ENCODE peak calls at places on chromosomes 5 and 9, in six cellular contexts. Z is IMR-90, E is ovary, L is AG04450, C is tibial artery, P is GM23248. V is an unnamed sample.
A peak's percentile ranks its signal among the peaks of the same experiment; 100 is the strongest.

GRCh38 chr9:36985061-36985768 is 48.9 kb downstream of the PAX5 start:
- DNase-seq in Z (no peak), E (no peak), L (no peak), C (peak; percentile 33), P (no peak), V (no peak)

GRCh38 chr5:90590-91547 is 1.1 kb upstream of the PLEKHG4B start:
- DNase-seq in Z (no peak), E (no peak), L (no peak), C (peak; percentile 54), P (peak; percentile 26), V (no peak)

GRCh38 chr5:154945695-154946301 is 4.9 kb downstream of the MRPL22 start:
- DNase-seq in Z (peak; percentile 28), E (no peak), L (no peak), C (no peak), P (peak; percentile 53), V (no peak)

GRCh38 chr9:91162311-91162710 is 199.4 kb downstream of the AUH start:
- DNase-seq in Z (peak; percentile 65), E (no peak), L (no peak), C (peak; percentile 28), P (peak; percentile 43), V (no peak)

GRCh38 chr5:74626386-74627222 is 13.9 kb downstream of the ENC1 start:
- DNase-seq in Z (no peak), E (no peak), L (no peak), C (no peak), P (no peak), V (no peak)

GRCh38 chr5:177495243-177496060 is 2.0 kb downstream of the PDLIM7 start:
- DNase-seq in Z (peak; percentile 88), E (peak; percentile 82), L (peak; percentile 85), C (peak; percentile 97), P (peak; percentile 85), V (peak; percentile 41)

GRCh38 chr5:9924614-9925013 is 294.5 kb upstream of the TAS2R1 start:
- DNase-seq in Z (peak; percentile 99), E (no peak), L (peak; percentile 88), C (no peak), P (peak; percentile 96), V (no peak)

GRCh38 chr5:161432798-161433197 is 113.7 kb downstream of the GABRB2 start:
- DNase-seq in Z (no peak), E (no peak), L (no peak), C (no peak), P (no peak), V (no peak)

GRCh38 chr9:109771084-109771483 is 8.9 kb upstream of the PALM2AKAP2 start:
- DNase-seq in Z (peak; percentile 78), E (no peak), L (peak; percentile 67), C (no peak), P (peak; percentile 51), V (no peak)

GRCh38 chr9:131651599-131651998 is 88.3 kb downstream of the RAPGEF1 start:
- DNase-seq in Z (peak; percentile 69), E (no peak), L (no peak), C (no peak), P (peak; percentile 88), V (no peak)

GRCh38 chr5:63125862-63126261 is 547.2 kb downstream of the LRRC70 start:
- DNase-seq in Z (peak; percentile 33), E (no peak), L (no peak), C (no peak), P (peak; percentile 76), V (no peak)

GRCh38 chr9:581673-582497 is 259.6 kb upstream of the DMRT1 start:
- DNase-seq in Z (no peak), E (no peak), L (no peak), C (no peak), P (no peak), V (peak; percentile 57)

GRCh38 chr5:38382898-38383297 is 124.5 kb downstream of the EGFLAM start:
- DNase-seq in Z (peak; percentile 68), E (peak; percentile 59), L (peak; percentile 46), C (peak; percentile 78), P (peak; percentile 83), V (peak; percentile 61)

GRCh38 chr9:131614340-131614739 is 69.0 kb downstream of the PRRT1B start:
- DNase-seq in Z (no peak), E (no peak), L (no peak), C (no peak), P (no peak), V (no peak)

GRCh38 chr9:110160685-110161084 is 47.3 kb downstream of the C9orf152 start:
- DNase-seq in Z (no peak), E (no peak), L (no peak), C (no peak), P (no peak), V (no peak)

GRCh38 chr5:56910123-56910951 is 941 bp downstream of the SETD9 start:
- DNase-seq in Z (no peak), E (peak; percentile 72), L (peak; percentile 34), C (no peak), P (peak; percentile 81), V (no peak)

GRCh38 chr5:37789991-37790390 is 49.9 kb downstream of the GDNF start:
- DNase-seq in Z (peak; percentile 70), E (no peak), L (no peak), C (no peak), P (peak; percentile 86), V (no peak)

GRCh38 chr9:123616707-123617106 is 260.7 kb downstream of the CRB2 start:
- DNase-seq in Z (no peak), E (no peak), L (no peak), C (no peak), P (no peak), V (no peak)

GRCh38 chr5:360277-361027 is 38.9 kb downstream of the AHRR start:
- DNase-seq in Z (no peak), E (no peak), L (no peak), C (no peak), P (no peak), V (no peak)

GRCh38 chr5:39076757-39077475 is 2.7 kb upstream of the RICTOR start:
- DNase-seq in Z (peak; percentile 56), E (no peak), L (no peak), C (no peak), P (peak; percentile 51), V (no peak)

GRCh38 chr5:17255471-17256016 is 38.1 kb downstream of the BASP1 start:
- DNase-seq in Z (no peak), E (no peak), L (no peak), C (no peak), P (peak; percentile 44), V (no peak)

GRCh38 chr5:62152394-62153123 is 153.4 kb upstream of the KIF2A start:
- DNase-seq in Z (no peak), E (no peak), L (no peak), C (no peak), P (no peak), V (no peak)

GRCh38 chr9:137325791-137326190 is 23.7 kb upstream of the NRARP start:
- DNase-seq in Z (no peak), E (no peak), L (no peak), C (no peak), P (no peak), V (no peak)

GRCh38 chr5:176609724-176610429 is at the start of gene GPRIN1:
- DNase-seq in Z (peak; percentile 36), E (no peak), L (no peak), C (no peak), P (peak; percentile 80), V (peak; percentile 66)

GRCh38 chr5:164532226-164532937 is 1027.0 kb downstream of the MAT2B start:
- DNase-seq in Z (no peak), E (no peak), L (no peak), C (no peak), P (no peak), V (no peak)

GRCh38 chr9:93126151-93126781 is 7.8 kb downstream of the NINJ1 start:
- DNase-seq in Z (no peak), E (peak; percentile 39), L (no peak), C (peak; percentile 53), P (no peak), V (peak; percentile 67)

DNA sequence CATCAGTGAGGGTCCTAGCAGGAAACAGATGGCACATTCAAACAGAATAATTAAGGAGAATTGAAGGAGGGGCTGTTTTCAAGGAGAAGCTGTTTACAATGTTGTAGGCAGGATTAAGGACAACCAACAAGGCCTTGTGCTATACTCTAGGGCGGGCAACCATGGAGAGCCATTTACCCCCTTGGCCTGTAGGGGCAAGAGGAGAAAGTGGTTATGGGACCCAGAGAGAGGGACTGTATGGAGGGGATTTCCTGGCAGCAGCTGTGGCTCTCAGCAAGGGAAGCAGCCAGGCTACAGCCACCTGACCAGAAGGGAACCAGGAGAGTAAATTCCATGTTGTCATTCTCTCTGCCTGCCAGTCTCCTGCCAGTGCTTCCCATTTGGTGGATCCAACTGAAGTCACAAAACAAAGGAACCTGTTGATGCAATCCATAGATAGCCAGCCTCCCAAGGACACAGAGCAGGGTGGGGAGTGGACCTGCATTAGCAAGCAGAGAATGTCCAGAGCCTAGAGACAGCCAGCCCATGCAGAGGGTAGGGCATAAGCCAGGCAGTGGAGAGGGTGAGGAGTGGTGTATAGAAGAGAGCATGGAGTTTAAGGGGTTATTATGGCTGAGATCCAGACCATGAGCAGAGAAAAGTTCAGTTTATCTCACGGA is 38.3 kb downstream of the PAPPA start:
- DNase-seq in Z (no peak), E (no peak), L (no peak), C (no peak), P (no peak), V (no peak)
- H3K27ac ChIP-seq in Z (no peak overlapping the region), E (no peak overlapping the region), L (no peak overlapping the region), C (no peak overlapping the region), P (no peak overlapping the region), V (no peak overlapping the region)

GRCh38 chr5:66358741-66359140 is 214.6 kb downstream of the SREK1 start:
- DNase-seq in Z (no peak), E (no peak), L (no peak), C (no peak), P (no peak), V (no peak)
- H3K9me3 ChIP-seq in Z (no peaks in the 10 kb centered on the region), E (no peaks in the 10 kb centered on the region), L (no peaks in the 10 kb centered on the region), C (no peaks in the 10 kb centered on the region), P (no peaks in the 10 kb centered on the region), V (no peaks in the 10 kb centered on the region)

GRCh38 chr5:135648109-135648508 is 69.3 kb upstream of the CXCL14 start:
- DNase-seq in Z (no peak), E (no peak), L (no peak), C (no peak), P (no peak), V (no peak)

GRCh38 chr5:135651156-135651555 is 72.4 kb upstream of the CXCL14 start:
- DNase-seq in Z (peak; percentile 1), E (no peak), L (no peak), C (no peak), P (peak; percentile 16), V (no peak)

GRCh38 chr5:135645781-135646180 is 67.0 kb upstream of the CXCL14 start:
- DNase-seq in Z (no peak), E (no peak), L (no peak), C (no peak), P (no peak), V (no peak)

GRCh38 chr5:135654646-135655045 is 75.9 kb upstream of the CXCL14 start:
- DNase-seq in Z (no peak), E (no peak), L (no peak), C (no peak), P (no peak), V (no peak)

DNA sequence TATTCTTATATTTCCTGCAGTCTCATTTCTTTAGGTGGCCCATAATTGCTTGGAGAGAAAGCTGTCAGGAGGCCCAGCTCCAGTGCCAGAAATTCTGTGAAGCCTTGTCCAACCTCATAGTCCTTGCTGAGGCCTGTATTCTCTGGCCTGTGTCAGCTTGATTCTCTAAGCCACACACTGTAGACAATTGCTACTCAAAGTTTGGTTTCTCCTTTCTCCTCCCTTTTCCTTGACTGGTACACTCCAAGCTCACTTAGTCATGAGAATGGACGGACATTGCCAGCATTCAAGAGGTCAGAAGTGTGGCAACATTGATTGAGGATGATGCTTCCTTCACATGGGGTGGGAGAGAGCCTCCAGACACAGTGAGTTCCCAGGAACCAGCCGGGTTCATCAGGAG is 71.3 kb upstream of the CXCL14 start:
- DNase-seq in Z (no peak), E (no peak), L (no peak), C (no peak), P (no peak), V (no peak)
- H3K27ac ChIP-seq in Z (no peak overlapping the region), E (no peak overlapping the region), L (no peak overlapping the region), C (no peak overlapping the region), P (no peak overlapping the region), V (no peak overlapping the region)

GRCh38 chr5:174481737-174482136 is 242.6 kb upstream of the MSX2 start:
- DNase-seq in Z (no peak), E (no peak), L (no peak), C (no peak), P (no peak), V (no peak)
- H3K9me3 ChIP-seq in Z (peaks cover 7% of the 10 kb centered on the region), E (no peaks in the 10 kb centered on the region), L (no peaks in the 10 kb centered on the region), C (peaks cover 16% of the 10 kb centered on the region), P (no peaks in the 10 kb centered on the region), V (no peaks in the 10 kb centered on the region)